ENCODE peak calls at places on chromosomes 13 and 19, in four cellular contexts. One of them, this sample, is unnamed.

GRCh38 chr13:95481051-95481775 is 71.3 kb upstream of the CLDN10 start:
- DNase-seq in left lung: no peak
- DNase-seq in mammary epithelial cell: peak; percentile 43
- DNase-seq in tibial artery: no peak
- DNase-seq in this sample: no peak

GRCh38 chr19:17358395-17358794 is 18.7 kb downstream of the PLVAP start:
- DNase-seq in left lung: no peak
- DNase-seq in tibial artery: peak; percentile 41
- DNase-seq in mammary epithelial cell: no peak
- DNase-seq in this sample: no peak

GRCh38 chr19:55179570-55180484 is at the start of gene SYT5:
- DNase-seq in mammary epithelial cell: peak; percentile 38
- DNase-seq in left lung: no peak
- DNase-seq in tibial artery: no peak
- DNase-seq in this sample: no peak

GRCh38 chr13:29849071-29849541 is 1.3 kb downstream of the UBL3 start:
- DNase-seq in mammary epithelial cell: peak; percentile 53
- DNase-seq in left lung: no peak
- DNase-seq in tibial artery: peak; percentile 31
- DNase-seq in this sample: peak; percentile 45

GRCh38 chr19:7856679-7857663 is 17.2 kb downstream of the PRR36 start:
- DNase-seq in left lung: peak; percentile 64
- DNase-seq in tibial artery: no peak
- DNase-seq in mammary epithelial cell: no peak
- DNase-seq in this sample: no peak

GRCh38 chr13:28494861-28495585 is at the start of gene FLT1:
- DNase-seq in left lung: peak; percentile 89
- DNase-seq in tibial artery: no peak
- DNase-seq in mammary epithelial cell: peak; percentile 21
- DNase-seq in this sample: no peak

GRCh38 chr19:4503224-4504170 is 14.8 kb downstream of the PLIN4 start:
- DNase-seq in left lung: no peak
- DNase-seq in mammary epithelial cell: no peak
- DNase-seq in tibial artery: no peak
- DNase-seq in this sample: no peak

GRCh38 chr19:12665646-12666304 is 767 bp downstream of the MAN2B1 start:
- DNase-seq in mammary epithelial cell: no peak
- DNase-seq in tibial artery: no peak
- DNase-seq in left lung: no peak
- DNase-seq in this sample: no peak

GRCh38 chr13:23956106-23956505 is 58.8 kb upstream of the C1QTNF9B start:
- DNase-seq in mammary epithelial cell: peak; percentile 90
- DNase-seq in left lung: no peak
- DNase-seq in tibial artery: no peak
- DNase-seq in this sample: peak; percentile 91

GRCh38 chr19:33661336-33661735 is 39.6 kb downstream of the CHST8 start:
- DNase-seq in left lung: no peak
- DNase-seq in tibial artery: no peak
- DNase-seq in mammary epithelial cell: no peak
- DNase-seq in this sample: no peak

GRCh38 chr13:26095338-26095737 is 43.5 kb upstream of the SHISA2 start:
- DNase-seq in tibial artery: no peak
- DNase-seq in mammary epithelial cell: no peak
- DNase-seq in left lung: no peak
- DNase-seq in this sample: no peak

DNA sequence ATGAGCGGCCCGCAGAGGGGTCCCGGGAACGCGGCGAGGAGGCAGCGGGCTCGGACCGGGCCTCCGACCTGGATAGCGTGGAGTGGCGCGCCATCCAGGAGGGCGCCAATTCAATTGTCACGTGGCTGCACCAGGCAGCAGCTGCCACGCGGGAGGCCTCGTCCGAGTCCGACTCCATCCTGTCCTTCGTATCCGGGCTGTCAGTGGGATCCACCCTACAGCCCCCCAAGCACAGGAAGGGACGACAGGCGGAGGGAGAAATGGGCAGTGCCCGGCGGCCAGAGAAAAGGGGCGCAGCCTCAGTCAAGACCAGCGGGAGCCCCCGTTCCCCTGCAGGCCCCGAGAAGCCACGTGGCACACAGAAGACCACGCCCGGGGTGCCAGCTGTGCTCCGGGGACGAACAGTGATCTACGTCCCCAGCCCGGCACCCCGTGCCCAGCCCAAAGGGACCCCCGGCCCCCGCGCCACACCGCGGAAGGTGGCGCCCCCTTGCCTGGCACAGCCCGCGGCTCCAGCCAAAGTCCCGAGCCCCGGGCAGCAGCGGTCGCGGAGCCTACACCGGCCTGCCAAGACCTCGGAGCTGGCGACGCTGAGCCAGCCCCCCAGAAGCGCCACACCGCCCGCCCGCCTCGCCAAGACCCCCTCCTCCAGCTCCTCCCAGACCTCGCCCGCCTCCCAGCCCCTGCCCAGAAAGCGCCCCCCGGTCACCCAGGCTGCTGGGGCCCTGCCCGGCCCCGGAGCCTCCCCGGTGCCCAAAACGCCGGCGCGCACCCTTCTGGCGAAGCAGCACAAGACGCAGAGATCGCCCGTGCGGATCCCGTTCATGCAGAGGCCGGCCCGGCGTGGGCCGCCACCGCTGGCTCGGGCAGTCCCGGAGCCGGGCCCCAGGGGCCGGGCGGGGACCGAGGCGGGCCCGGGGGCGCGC is 10.5 kb downstream of the C19orf25 start:
- DNase-seq in mammary epithelial cell: peak; percentile 50
- DNase-seq in tibial artery: no peak
- DNase-seq in left lung: peak; percentile 83
- DNase-seq in this sample: peak; percentile 27
- TF ChIP-seq CTCF in mammary epithelial cell: no peak
- TF ChIP-seq CTCF in tibial artery: no peak
- TF ChIP-seq CTCF in left lung: no peak
- TF ChIP-seq CTCF in this sample: no peak

GRCh38 chr19:51128227-51128626 is 3.5 kb downstream of the SIGLEC9 start:
- DNase-seq in mammary epithelial cell: no peak
- DNase-seq in left lung: no peak
- DNase-seq in tibial artery: no peak
- DNase-seq in this sample: no peak
- H3K4me3 ChIP-seq in mammary epithelial cell: no peak overlapping the region
- H3K4me3 ChIP-seq in left lung: no peak overlapping the region
- H3K4me3 ChIP-seq in tibial artery: no peak overlapping the region
- H3K4me3 ChIP-seq in this sample: no peak overlapping the region

GRCh38 chr19:5632657-5633056 is 9.8 kb downstream of the SAFB start:
- DNase-seq in tibial artery: no peak
- DNase-seq in mammary epithelial cell: no peak
- DNase-seq in left lung: no peak
- DNase-seq in this sample: no peak
- H3K36me3 ChIP-seq in tibial artery: peaks cover 8% of the 10 kb centered on the region
- H3K36me3 ChIP-seq in mammary epithelial cell: peaks cover 16% of the 10 kb centered on the region
- H3K36me3 ChIP-seq in left lung: no peaks in the 10 kb centered on the region
- H3K36me3 ChIP-seq in this sample: peaks cover under 1% of the 10 kb centered on the region

DNA sequence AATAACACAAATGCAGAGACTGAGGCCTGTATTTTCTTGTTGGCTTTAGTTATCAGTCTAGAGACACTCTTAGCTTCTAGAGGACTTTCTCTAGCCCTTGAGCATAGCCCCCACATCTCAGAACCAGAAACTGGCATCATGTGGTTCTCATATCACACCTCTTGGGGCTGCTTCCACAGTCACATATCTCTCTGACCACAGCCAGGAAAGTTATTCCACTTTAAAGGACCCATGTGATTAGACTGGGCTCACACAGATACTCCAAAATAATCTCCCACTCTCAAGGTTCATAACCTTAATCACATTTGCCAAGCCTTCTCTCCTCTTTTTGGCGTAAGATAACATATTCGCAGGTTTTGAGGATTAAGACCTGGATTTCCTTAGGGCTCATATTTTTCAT is 846.9 kb upstream of the MIR17HG start:
- DNase-seq in mammary epithelial cell: no peak
- DNase-seq in left lung: no peak
- DNase-seq in tibial artery: no peak
- DNase-seq in this sample: no peak
- TF ChIP-seq CTCF in mammary epithelial cell: no peak
- TF ChIP-seq CTCF in left lung: no peak
- TF ChIP-seq CTCF in tibial artery: no peak
- TF ChIP-seq CTCF in this sample: no peak

This sample was measured in bronchial epithelial cell.